ENCODE peak calls at places on chromosomes 6 and 20, in four cellular contexts. Z, L, T and Y are unnamed samples.
A peak's percentile ranks its signal among the peaks of the same experiment; 100 is the strongest.

GRCh38 chr6:107991939-107992560 is 34.0 kb upstream of the SEC63 start:
- DNase-seq in Z (no peak), L (no peak), T (no peak), Y (no peak)

GRCh38 chr20:56827763-56828162 is 198.7 kb downstream of the TFAP2C start:
- DNase-seq in Z (no peak), L (no peak), T (no peak), Y (no peak)

GRCh38 chr6:117531758-117532276 is 49.3 kb downstream of the DCBLD1 start:
- DNase-seq in Z (peak; percentile 41), L (no peak), T (no peak), Y (no peak)

GRCh38 chr6:144152334-144152900 is 2.1 kb downstream of the STX11 start:
- DNase-seq in Z (no peak), L (no peak), T (no peak), Y (no peak)

GRCh38 chr20:49747707-49748524 is 34.2 kb upstream of the B4GALT5 start:
- DNase-seq in Z (peak; percentile 71), L (peak; percentile 17), T (peak; percentile 11), Y (no peak)

GRCh38 chr20:57381596-57382503 is 9.3 kb upstream of the RBM38 start:
- DNase-seq in Z (peak; percentile 40), L (peak; percentile 72), T (peak; percentile 84), Y (no peak)

GRCh38 chr6:50862172-50862571 is 43.5 kb downstream of the TFAP2B start:
- DNase-seq in Z (no peak), L (no peak), T (no peak), Y (no peak)

GRCh38 chr20:49228676-49229075 is 9.5 kb downstream of the DDX27 start:
- DNase-seq in Z (no peak), L (no peak), T (no peak), Y (no peak)

GRCh38 chr6:10555625-10556309 is 34.6 kb downstream of the GCNT2 start:
- DNase-seq in Z (peak; percentile 41), L (peak; percentile 71), T (no peak), Y (no peak)

GRCh38 chr20:16260911-16261310 is 312.3 kb downstream of the KIF16B start:
- DNase-seq in Z (peak; percentile 15), L (peak; percentile 75), T (no peak), Y (no peak)

GRCh38 chr6:97293198-97293696 is 10.2 kb upstream of the MMS22L start:
- DNase-seq in Z (peak; percentile 7), L (no peak), T (no peak), Y (no peak)

GRCh38 chr6:132298344-132298949 is 102.8 kb downstream of the MOXD1 start:
- DNase-seq in Z (peak; percentile 35), L (peak; percentile 46), T (peak; percentile 65), Y (peak; percentile 25)